ENCODE peak calls at places on chromosome 20, in six cellular contexts. One of them, this sample, is unnamed.
A peak's percentile ranks its signal among the peaks of the same experiment; 100 is the strongest.

GRCh38 chr20:32195581-32195980 is 12.0 kb downstream of the PLAGL2 start:
- DNase-seq in psoas muscle: no peak
- DNase-seq in GM23338: no peak
- DNase-seq in CD8-positive, alpha-beta T cell: no peak
- DNase-seq in GM12865: no peak
- DNase-seq in foreskin fibroblast: no peak
- DNase-seq in this sample: no peak

GRCh38 chr20:31606928-31607639 is 2.0 kb downstream of the ID1 start:
- DNase-seq in psoas muscle: peak; percentile 69
- DNase-seq in GM23338: peak; percentile 67
- DNase-seq in CD8-positive, alpha-beta T cell: no peak
- DNase-seq in GM12865: no peak
- DNase-seq in foreskin fibroblast: no peak
- DNase-seq in this sample: no peak

GRCh38 chr20:9235518-9235917 is 166.6 kb downstream of the PLCB4 start:
- DNase-seq in psoas muscle: no peak
- DNase-seq in GM23338: no peak
- DNase-seq in CD8-positive, alpha-beta T cell: no peak
- DNase-seq in GM12865: no peak
- DNase-seq in foreskin fibroblast: peak; percentile 91
- DNase-seq in this sample: peak; percentile 16

GRCh38 chr20:6562111-6562510 is 205.4 kb upstream of the BMP2 start:
- DNase-seq in psoas muscle: no peak
- DNase-seq in GM23338: no peak
- DNase-seq in CD8-positive, alpha-beta T cell: no peak
- DNase-seq in GM12865: no peak
- DNase-seq in foreskin fibroblast: peak; percentile 73
- DNase-seq in this sample: peak; percentile 99

GRCh38 chr20:2002365-2002764 is 8.5 kb upstream of the PDYN start:
- DNase-seq in psoas muscle: no peak
- DNase-seq in GM23338: no peak
- DNase-seq in CD8-positive, alpha-beta T cell: no peak
- DNase-seq in GM12865: no peak
- DNase-seq in foreskin fibroblast: no peak
- DNase-seq in this sample: no peak

GRCh38 chr20:24785141-24785924 is 163.7 kb upstream of the CST7 start:
- DNase-seq in psoas muscle: no peak
- DNase-seq in GM23338: no peak
- DNase-seq in CD8-positive, alpha-beta T cell: no peak
- DNase-seq in GM12865: no peak
- DNase-seq in foreskin fibroblast: no peak
- DNase-seq in this sample: no peak

GRCh38 chr20:46545077-46545826 is 5.2 kb downstream of the OCSTAMP start:
- DNase-seq in psoas muscle: no peak
- DNase-seq in GM23338: no peak
- DNase-seq in CD8-positive, alpha-beta T cell: no peak
- DNase-seq in GM12865: peak; percentile 65
- DNase-seq in foreskin fibroblast: no peak
- DNase-seq in this sample: no peak

GRCh38 chr20:47854687-47855212 is 69.5 kb upstream of the SULF2 start:
- DNase-seq in psoas muscle: no peak
- DNase-seq in GM23338: peak; percentile 82
- DNase-seq in CD8-positive, alpha-beta T cell: no peak
- DNase-seq in GM12865: peak; percentile 57
- DNase-seq in foreskin fibroblast: peak; percentile 16
- DNase-seq in this sample: peak; percentile 55

GRCh38 chr20:51428451-51429143 is 113.9 kb downstream of the NFATC2 start:
- DNase-seq in psoas muscle: peak; percentile 31
- DNase-seq in GM23338: peak; percentile 50
- DNase-seq in CD8-positive, alpha-beta T cell: no peak
- DNase-seq in GM12865: no peak
- DNase-seq in foreskin fibroblast: peak; percentile 24
- DNase-seq in this sample: peak; percentile 44

GRCh38 chr20:8124639-8125038 is 7.4 kb upstream of the PLCB1 start:
- DNase-seq in psoas muscle: no peak
- DNase-seq in GM23338: no peak
- DNase-seq in CD8-positive, alpha-beta T cell: no peak
- DNase-seq in GM12865: no peak
- DNase-seq in foreskin fibroblast: no peak
- DNase-seq in this sample: no peak

GRCh38 chr20:57682184-57683038 is 27.4 kb downstream of the PMEPA1 start:
- DNase-seq in psoas muscle: no peak
- DNase-seq in GM23338: no peak
- DNase-seq in CD8-positive, alpha-beta T cell: no peak
- DNase-seq in GM12865: peak; percentile 66
- DNase-seq in foreskin fibroblast: no peak
- DNase-seq in this sample: no peak

GRCh38 chr20:36541227-36542018 is at the start of gene MYL9:
- DNase-seq in psoas muscle: peak; percentile 90
- DNase-seq in GM23338: peak; percentile 75
- DNase-seq in CD8-positive, alpha-beta T cell: no peak
- DNase-seq in GM12865: peak; percentile 36
- DNase-seq in foreskin fibroblast: peak; percentile 84
- DNase-seq in this sample: peak; percentile 73

GRCh38 chr20:61497029-61497627 is 245.1 kb downstream of the CDH4 start:
- DNase-seq in psoas muscle: no peak
- DNase-seq in GM23338: peak; percentile 84
- DNase-seq in CD8-positive, alpha-beta T cell: no peak
- DNase-seq in GM12865: no peak
- DNase-seq in foreskin fibroblast: no peak
- DNase-seq in this sample: no peak

GRCh38 chr20:32839982-32840285 is 18.8 kb upstream of the EFCAB8 start:
- DNase-seq in psoas muscle: no peak
- DNase-seq in GM23338: no peak
- DNase-seq in CD8-positive, alpha-beta T cell: no peak
- DNase-seq in GM12865: no peak
- DNase-seq in foreskin fibroblast: no peak
- DNase-seq in this sample: no peak

GRCh38 chr20:37350655-37351574 is 5.0 kb downstream of the SRC start:
- DNase-seq in psoas muscle: no peak
- DNase-seq in GM23338: no peak
- DNase-seq in CD8-positive, alpha-beta T cell: no peak
- DNase-seq in GM12865: no peak
- DNase-seq in foreskin fibroblast: no peak
- DNase-seq in this sample: no peak

GRCh38 chr20:37075932-37076685 is 19.7 kb downstream of the RBL1 start:
- DNase-seq in psoas muscle: no peak
- DNase-seq in GM23338: no peak
- DNase-seq in CD8-positive, alpha-beta T cell: no peak
- DNase-seq in GM12865: no peak
- DNase-seq in foreskin fibroblast: no peak
- DNase-seq in this sample: no peak

GRCh38 chr20:63752411-63753101 is 13.0 kb downstream of the SLC2A4RG start:
- DNase-seq in psoas muscle: no peak
- DNase-seq in GM23338: peak; percentile 62
- DNase-seq in CD8-positive, alpha-beta T cell: no peak
- DNase-seq in GM12865: no peak
- DNase-seq in foreskin fibroblast: no peak
- DNase-seq in this sample: no peak

GRCh38 chr20:61185841-61186601 is 66.0 kb upstream of the CDH4 start:
- DNase-seq in psoas muscle: no peak
- DNase-seq in GM23338: no peak
- DNase-seq in CD8-positive, alpha-beta T cell: no peak
- DNase-seq in GM12865: no peak
- DNase-seq in foreskin fibroblast: peak; percentile 94
- DNase-seq in this sample: peak; percentile 95

GRCh38 chr20:49290608-49291191 is 12.8 kb upstream of the ZNFX1 start:
- DNase-seq in psoas muscle: no peak
- DNase-seq in GM23338: peak; percentile 22
- DNase-seq in CD8-positive, alpha-beta T cell: no peak
- DNase-seq in GM12865: peak; percentile 38
- DNase-seq in foreskin fibroblast: no peak
- DNase-seq in this sample: no peak

GRCh38 chr20:41142241-41142640 is 4.9 kb downstream of the PLCG1 start:
- DNase-seq in psoas muscle: no peak
- DNase-seq in GM23338: no peak
- DNase-seq in CD8-positive, alpha-beta T cell: no peak
- DNase-seq in GM12865: no peak
- DNase-seq in foreskin fibroblast: no peak
- DNase-seq in this sample: no peak

GRCh38 chr20:41141153-41141815 is 3.9 kb downstream of the PLCG1 start:
- DNase-seq in psoas muscle: peak; percentile 39
- DNase-seq in GM23338: no peak
- DNase-seq in CD8-positive, alpha-beta T cell: no peak
- DNase-seq in GM12865: no peak
- DNase-seq in foreskin fibroblast: peak; percentile 55
- DNase-seq in this sample: peak; percentile 12

GRCh38 chr20:41138527-41139226 is 1.3 kb downstream of the PLCG1 start:
- DNase-seq in psoas muscle: no peak
- DNase-seq in GM23338: peak; percentile 37
- DNase-seq in CD8-positive, alpha-beta T cell: no peak
- DNase-seq in GM12865: peak; percentile 49
- DNase-seq in foreskin fibroblast: no peak
- DNase-seq in this sample: no peak

GRCh38 chr20:41139227-41140093 is 2.1 kb downstream of the PLCG1 start:
- DNase-seq in psoas muscle: no peak
- DNase-seq in GM23338: no peak
- DNase-seq in CD8-positive, alpha-beta T cell: no peak
- DNase-seq in GM12865: no peak
- DNase-seq in foreskin fibroblast: no peak
- DNase-seq in this sample: no peak

GRCh38 chr20:41140226-41141133 is 3.1 kb downstream of the PLCG1 start:
- DNase-seq in psoas muscle: no peak
- DNase-seq in GM23338: no peak
- DNase-seq in CD8-positive, alpha-beta T cell: no peak
- DNase-seq in GM12865: no peak
- DNase-seq in foreskin fibroblast: no peak
- DNase-seq in this sample: no peak
- H3K4me3 ChIP-seq in psoas muscle: no peak overlapping the region
- H3K4me3 ChIP-seq in GM23338: peak overlapping the region; percentile 81
- H3K4me3 ChIP-seq in CD8-positive, alpha-beta T cell: peak overlapping the region; percentile 68
- H3K4me3 ChIP-seq in GM12865: no peak overlapping the region
- H3K4me3 ChIP-seq in foreskin fibroblast: no peak overlapping the region
- H3K4me3 ChIP-seq in this sample: no peak overlapping the region

DNA sequence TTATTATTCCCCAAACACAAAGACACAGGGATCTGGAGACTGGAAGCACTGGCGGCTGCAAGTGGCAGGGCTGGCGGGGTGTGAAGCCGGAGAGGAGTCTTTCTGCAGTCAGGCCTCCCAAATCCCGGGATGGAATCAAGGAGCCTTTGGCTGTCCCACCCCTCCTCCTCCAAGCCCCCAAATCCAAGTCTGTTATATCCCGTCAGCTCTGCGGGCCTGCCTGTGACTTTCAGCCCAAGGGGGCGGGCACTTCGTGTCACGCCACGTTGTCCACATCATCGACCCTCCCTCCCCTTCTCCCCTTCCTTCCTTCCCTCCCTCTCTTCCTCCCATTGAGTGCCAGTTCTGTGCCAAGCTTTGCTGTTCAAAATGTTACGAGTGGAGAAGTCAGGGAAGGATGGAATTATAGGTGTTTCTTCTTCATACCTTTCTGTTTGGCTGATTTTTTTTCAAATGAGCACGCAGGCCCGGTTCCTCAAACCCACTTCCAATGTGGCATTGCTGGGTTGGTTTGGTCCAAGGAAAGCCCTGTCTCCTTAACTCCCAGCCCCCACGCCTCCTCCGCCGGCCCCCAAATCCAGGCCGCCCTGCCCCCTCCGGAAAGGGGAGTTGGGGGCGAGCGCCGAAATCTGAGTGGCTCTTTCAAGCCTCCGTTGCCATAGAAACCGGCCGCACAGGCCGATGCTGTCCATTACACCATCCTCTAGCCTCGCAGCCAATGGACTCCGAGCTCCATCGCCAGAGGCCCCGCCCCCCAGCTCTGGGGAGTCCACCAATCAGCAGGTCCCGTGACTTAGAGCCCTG is 12.7 kb downstream of the ZCCHC3 start:
- DNase-seq in psoas muscle: peak; percentile 98
- DNase-seq in GM23338: peak; percentile 100
- DNase-seq in CD8-positive, alpha-beta T cell: no peak
- DNase-seq in GM12865: peak; percentile 84
- DNase-seq in foreskin fibroblast: peak; percentile 99
- DNase-seq in this sample: peak; percentile 99
- H3K4me3 ChIP-seq in psoas muscle: peak overlapping the region; percentile 60
- H3K4me3 ChIP-seq in GM23338: peak overlapping the region; percentile 62
- H3K4me3 ChIP-seq in CD8-positive, alpha-beta T cell: peak overlapping the region; percentile 59
- H3K4me3 ChIP-seq in GM12865: no peak overlapping the region
- H3K4me3 ChIP-seq in foreskin fibroblast: peak overlapping the region; percentile 58
- H3K4me3 ChIP-seq in this sample: peak overlapping the region; percentile 53

DNA sequence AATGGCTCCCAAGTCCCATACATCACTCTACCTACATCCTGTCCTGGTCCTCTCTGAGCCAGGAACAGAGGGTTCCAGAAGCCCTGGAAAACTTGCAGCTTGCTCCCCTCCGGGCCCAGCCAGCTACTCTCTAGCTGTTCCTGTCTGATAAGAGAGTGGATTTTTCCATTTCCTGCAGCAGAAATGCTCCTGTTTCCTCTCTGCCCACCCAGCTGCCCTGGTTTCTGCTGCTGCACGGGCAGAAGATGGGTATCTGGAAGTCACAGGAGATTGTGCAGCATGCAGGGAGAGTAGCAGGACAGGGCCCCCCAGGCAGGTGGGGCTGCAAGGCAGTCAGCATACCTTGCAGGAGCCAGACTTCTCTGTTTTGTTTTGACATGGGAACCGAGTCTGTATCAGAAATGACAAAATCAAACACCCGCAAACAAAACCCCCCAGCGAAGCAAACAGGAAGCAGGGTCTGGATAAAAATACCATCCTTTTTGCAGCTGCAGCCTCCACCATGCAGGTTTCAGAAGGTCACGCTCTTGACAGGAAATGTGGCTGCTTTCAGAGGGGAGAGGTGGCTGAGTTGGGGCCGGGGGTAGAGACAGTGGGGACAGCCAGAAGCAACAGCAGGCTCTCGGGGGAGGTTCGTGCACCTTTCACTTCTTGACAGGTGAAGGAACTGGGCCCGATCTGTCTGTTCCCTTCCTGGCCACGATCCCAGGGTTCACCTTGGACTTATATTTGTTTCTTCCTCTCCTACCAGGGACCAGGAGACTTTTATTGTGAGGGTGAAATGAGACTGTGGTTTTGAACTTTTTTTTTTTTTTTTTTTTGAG is 50.8 kb upstream of the FAM83D start:
- DNase-seq in psoas muscle: no peak
- DNase-seq in GM23338: no peak
- DNase-seq in CD8-positive, alpha-beta T cell: peak; percentile 53
- DNase-seq in GM12865: peak; percentile 98
- DNase-seq in foreskin fibroblast: no peak
- DNase-seq in this sample: no peak
- H3K4me3 ChIP-seq in psoas muscle: no peak overlapping the region
- H3K4me3 ChIP-seq in GM23338: no peak overlapping the region
- H3K4me3 ChIP-seq in CD8-positive, alpha-beta T cell: peak overlapping the region; percentile 32
- H3K4me3 ChIP-seq in GM12865: peak overlapping the region; percentile 36
- H3K4me3 ChIP-seq in foreskin fibroblast: no peak overlapping the region
- H3K4me3 ChIP-seq in this sample: no peak overlapping the region

GRCh38 chr20:59452856-59453255 is 151.5 kb upstream of the PHACTR3 start:
- DNase-seq in psoas muscle: no peak
- DNase-seq in GM23338: no peak
- DNase-seq in CD8-positive, alpha-beta T cell: no peak
- DNase-seq in GM12865: no peak
- DNase-seq in foreskin fibroblast: no peak
- DNase-seq in this sample: no peak

GRCh38 chr20:59453634-59454241 is 150.6 kb upstream of the PHACTR3 start:
- DNase-seq in psoas muscle: no peak
- DNase-seq in GM23338: no peak
- DNase-seq in CD8-positive, alpha-beta T cell: no peak
- DNase-seq in GM12865: no peak
- DNase-seq in foreskin fibroblast: no peak
- DNase-seq in this sample: no peak

GRCh38 chr20:59446361-59446760 is 145.9 kb downstream of the EDN3 start:
- DNase-seq in psoas muscle: no peak
- DNase-seq in GM23338: no peak
- DNase-seq in CD8-positive, alpha-beta T cell: no peak
- DNase-seq in GM12865: no peak
- DNase-seq in foreskin fibroblast: no peak
- DNase-seq in this sample: no peak

GRCh38 chr20:59443558-59443957 is 143.1 kb downstream of the EDN3 start:
- DNase-seq in psoas muscle: no peak
- DNase-seq in GM23338: no peak
- DNase-seq in CD8-positive, alpha-beta T cell: no peak
- DNase-seq in GM12865: no peak
- DNase-seq in foreskin fibroblast: no peak
- DNase-seq in this sample: no peak

GRCh38 chr20:59448828-59449444 is 148.5 kb downstream of the EDN3 start:
- DNase-seq in psoas muscle: no peak
- DNase-seq in GM23338: no peak
- DNase-seq in CD8-positive, alpha-beta T cell: no peak
- DNase-seq in GM12865: no peak
- DNase-seq in foreskin fibroblast: no peak
- DNase-seq in this sample: no peak
- H3K4me3 ChIP-seq in psoas muscle: no peak overlapping the region
- H3K4me3 ChIP-seq in GM23338: no peak overlapping the region
- H3K4me3 ChIP-seq in CD8-positive, alpha-beta T cell: no peak overlapping the region
- H3K4me3 ChIP-seq in GM12865: no peak overlapping the region
- H3K4me3 ChIP-seq in foreskin fibroblast: no peak overlapping the region
- H3K4me3 ChIP-seq in this sample: no peak overlapping the region

This sample was measured in brain microvascular endothelial cell.